ENCODE peak calls at places on chromosomes 1 and 21, in five cellular contexts. V is stimulated activated CD8-positive, alpha-beta memory T cell treated with anti-CD3 and anti-CD28 coated beads, Interleukin-15, amount 100 ng/mL, for 4 hours; E is pancreas; A is activated T-cell treated with anti-CD3 and anti-CD28 coated beads, Interleukin-2, amount 50 U/mL, for 72 hours; Z is pons. R is an unnamed sample.

GRCh38 chr21:26732442-26733221 is 112.6 kb downstream of the ADAMTS1 start:
- DNase-seq in V (no peak), E (peak), A (peak), Z (peak), R (peak)

GRCh38 chr21:16071082-16071481 is 341.3 kb downstream of the USP25 start:
- DNase-seq in V (no peak), E (no peak), A (no peak), Z (peak), R (no peak)

GRCh38 chr1:116405241-116406135 is 32.4 kb downstream of the ATP1A1 start:
- DNase-seq in V (no peak), E (no peak), A (no peak), Z (peak), R (no peak)

GRCh38 chr1:102084771-102085535 is 88.2 kb upstream of the OLFM3 start:
- DNase-seq in V (no peak), E (no peak), A (no peak), Z (no peak), R (no peak)

GRCh38 chr21:46416551-46416950 is 42.1 kb upstream of the DIP2A start:
- DNase-seq in V (no peak), E (no peak), A (no peak), Z (no peak), R (no peak)

GRCh38 chr1:147053269-147053668 is 115.1 kb downstream of the NBPF12 start:
- DNase-seq in V (no peak), E (no peak), A (no peak), Z (no peak), R (no peak)

GRCh38 chr1:167627865-167628641 is 2.0 kb upstream of the RCSD1 start:
- DNase-seq in V (peak), E (no peak), A (peak), Z (no peak), R (no peak)

GRCh38 chr1:48450505-48450904 is 21.5 kb downstream of the SPATA6 start:
- DNase-seq in V (no peak), E (no peak), A (no peak), Z (peak), R (no peak)

GRCh38 chr1:27650527-27651175 is 15.7 kb upstream of the FGR start:
- DNase-seq in V (no peak), E (no peak), A (no peak), Z (no peak), R (peak)